ENCODE peak calls at places on chromosomes 5 and 9, in ten cellular contexts. One of them, this sample, is unnamed.
A peak's percentile ranks its signal among the peaks of the same experiment; 100 is the strongest.

GRCh38 chr9:35935755-35936509 is 22.0 kb downstream of the OR2S2 start:
- DNase-seq in left ventricle myocardium inferior: no peak
- DNase-seq in SK-N-SH: no peak
- DNase-seq in neural progenitor cell: no peak
- DNase-seq in mucosa of descending colon: no peak
- DNase-seq in body of pancreas: no peak
- DNase-seq in heart right ventricle: no peak
- DNase-seq in A673: no peak
- DNase-seq in cardiac muscle cell: no peak
- DNase-seq in lung: no peak
- DNase-seq in this sample: no peak

GRCh38 chr5:90866915-90867715 is 308.5 kb downstream of the ADGRV1 start:
- DNase-seq in left ventricle myocardium inferior: no peak
- DNase-seq in SK-N-SH: no peak
- DNase-seq in neural progenitor cell: no peak
- DNase-seq in mucosa of descending colon: no peak
- DNase-seq in body of pancreas: no peak
- DNase-seq in heart right ventricle: no peak
- DNase-seq in A673: no peak
- DNase-seq in cardiac muscle cell: no peak
- DNase-seq in lung: no peak
- DNase-seq in this sample: no peak

GRCh38 chr9:134591573-134591981 is 50.0 kb upstream of the COL5A1 start:
- DNase-seq in left ventricle myocardium inferior: no peak
- DNase-seq in SK-N-SH: peak; percentile 59
- DNase-seq in neural progenitor cell: no peak
- DNase-seq in mucosa of descending colon: no peak
- DNase-seq in body of pancreas: no peak
- DNase-seq in heart right ventricle: no peak
- DNase-seq in A673: no peak
- DNase-seq in cardiac muscle cell: no peak
- DNase-seq in lung: no peak
- DNase-seq in this sample: no peak

GRCh38 chr5:137583129-137583528 is 84.0 kb upstream of the SPOCK1 start:
- DNase-seq in left ventricle myocardium inferior: no peak
- DNase-seq in SK-N-SH: no peak
- DNase-seq in neural progenitor cell: no peak
- DNase-seq in mucosa of descending colon: no peak
- DNase-seq in body of pancreas: no peak
- DNase-seq in heart right ventricle: no peak
- DNase-seq in A673: no peak
- DNase-seq in cardiac muscle cell: no peak
- DNase-seq in lung: no peak
- DNase-seq in this sample: no peak

GRCh38 chr9:91530829-91531228 is 107.2 kb upstream of the NFIL3 start:
- DNase-seq in left ventricle myocardium inferior: no peak
- DNase-seq in SK-N-SH: no peak
- DNase-seq in neural progenitor cell: no peak
- DNase-seq in mucosa of descending colon: no peak
- DNase-seq in body of pancreas: no peak
- DNase-seq in heart right ventricle: no peak
- DNase-seq in A673: no peak
- DNase-seq in cardiac muscle cell: no peak
- DNase-seq in lung: no peak
- DNase-seq in this sample: no peak

GRCh38 chr5:52964138-52964537 is 25.0 kb upstream of the ITGA2 start:
- DNase-seq in left ventricle myocardium inferior: no peak
- DNase-seq in SK-N-SH: no peak
- DNase-seq in neural progenitor cell: no peak
- DNase-seq in mucosa of descending colon: no peak
- DNase-seq in body of pancreas: no peak
- DNase-seq in heart right ventricle: no peak
- DNase-seq in A673: no peak
- DNase-seq in cardiac muscle cell: no peak
- DNase-seq in lung: no peak
- DNase-seq in this sample: no peak

GRCh38 chr5:56587381-56588124 is 227.8 kb upstream of the MAP3K1 start:
- DNase-seq in left ventricle myocardium inferior: no peak
- DNase-seq in SK-N-SH: no peak
- DNase-seq in neural progenitor cell: no peak
- DNase-seq in mucosa of descending colon: no peak
- DNase-seq in body of pancreas: no peak
- DNase-seq in heart right ventricle: no peak
- DNase-seq in A673: no peak
- DNase-seq in cardiac muscle cell: no peak
- DNase-seq in lung: no peak
- DNase-seq in this sample: no peak

GRCh38 chr5:65418661-65419060 is 63.1 kb downstream of the ADAMTS6 start:
- DNase-seq in left ventricle myocardium inferior: no peak
- DNase-seq in SK-N-SH: no peak
- DNase-seq in neural progenitor cell: no peak
- DNase-seq in mucosa of descending colon: no peak
- DNase-seq in body of pancreas: no peak
- DNase-seq in heart right ventricle: no peak
- DNase-seq in A673: no peak
- DNase-seq in cardiac muscle cell: no peak
- DNase-seq in lung: no peak
- DNase-seq in this sample: no peak

GRCh38 chr5:55062039-55062779 is 38.2 kb downstream of the GZMK start:
- DNase-seq in left ventricle myocardium inferior: no peak
- DNase-seq in SK-N-SH: no peak
- DNase-seq in neural progenitor cell: no peak
- DNase-seq in mucosa of descending colon: peak; percentile 41
- DNase-seq in body of pancreas: peak; percentile 6
- DNase-seq in heart right ventricle: no peak
- DNase-seq in A673: no peak
- DNase-seq in cardiac muscle cell: no peak
- DNase-seq in lung: no peak
- DNase-seq in this sample: no peak

GRCh38 chr5:55066278-55066677 is 36.2 kb upstream of the GZMA start:
- DNase-seq in left ventricle myocardium inferior: no peak
- DNase-seq in SK-N-SH: no peak
- DNase-seq in neural progenitor cell: no peak
- DNase-seq in mucosa of descending colon: no peak
- DNase-seq in body of pancreas: no peak
- DNase-seq in heart right ventricle: no peak
- DNase-seq in A673: no peak
- DNase-seq in cardiac muscle cell: no peak
- DNase-seq in lung: no peak
- DNase-seq in this sample: no peak

GRCh38 chr5:55063220-55063863 is 39.1 kb upstream of the GZMA start:
- DNase-seq in left ventricle myocardium inferior: no peak
- DNase-seq in SK-N-SH: no peak
- DNase-seq in neural progenitor cell: no peak
- DNase-seq in mucosa of descending colon: no peak
- DNase-seq in body of pancreas: no peak
- DNase-seq in heart right ventricle: no peak
- DNase-seq in A673: no peak
- DNase-seq in cardiac muscle cell: no peak
- DNase-seq in lung: no peak
- DNase-seq in this sample: no peak

GRCh38 chr5:55064523-55064922 is 37.9 kb upstream of the GZMA start:
- DNase-seq in left ventricle myocardium inferior: no peak
- DNase-seq in SK-N-SH: no peak
- DNase-seq in neural progenitor cell: no peak
- DNase-seq in mucosa of descending colon: no peak
- DNase-seq in body of pancreas: no peak
- DNase-seq in heart right ventricle: no peak
- DNase-seq in A673: no peak
- DNase-seq in cardiac muscle cell: no peak
- DNase-seq in lung: no peak
- DNase-seq in this sample: no peak

DNA sequence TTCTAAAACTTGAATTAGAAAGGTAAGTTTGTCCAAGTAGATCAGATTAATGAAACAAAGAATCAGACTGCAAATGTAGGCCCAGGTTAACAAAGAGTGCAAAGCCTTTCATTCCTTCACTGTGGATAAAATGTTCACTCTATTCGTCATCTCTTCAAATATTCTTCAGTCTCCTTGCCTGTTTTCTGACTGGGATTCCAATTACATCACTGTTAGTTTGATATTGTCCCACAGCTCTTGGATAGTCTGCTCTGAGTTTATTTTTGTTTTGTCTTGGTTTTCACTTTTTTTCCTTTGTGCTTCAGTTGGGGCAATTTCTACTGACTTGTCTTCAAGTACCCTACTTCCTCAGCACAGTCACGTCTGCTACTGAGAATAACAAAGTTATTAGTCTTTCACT is 38.5 kb upstream of the GZMA start:
- DNase-seq in left ventricle myocardium inferior: no peak
- DNase-seq in SK-N-SH: no peak
- DNase-seq in neural progenitor cell: no peak
- DNase-seq in mucosa of descending colon: no peak
- DNase-seq in body of pancreas: no peak
- DNase-seq in heart right ventricle: no peak
- DNase-seq in A673: no peak
- DNase-seq in cardiac muscle cell: no peak
- DNase-seq in lung: no peak
- DNase-seq in this sample: no peak
- H3K4me1 ChIP-seq in left ventricle myocardium inferior: no peaks in the 10 kb centered on the region
- H3K4me1 ChIP-seq in SK-N-SH: no peaks in the 10 kb centered on the region
- H3K4me1 ChIP-seq in neural progenitor cell: no peaks in the 10 kb centered on the region
- H3K4me1 ChIP-seq in mucosa of descending colon: no peaks in the 10 kb centered on the region
- H3K4me1 ChIP-seq in body of pancreas: no peaks in the 10 kb centered on the region
- H3K4me1 ChIP-seq in heart right ventricle: peaks cover 8% of the 10 kb centered on the region
- H3K4me1 ChIP-seq in A673: no peaks in the 10 kb centered on the region
- H3K4me1 ChIP-seq in cardiac muscle cell: peaks cover 12% of the 10 kb centered on the region
- H3K4me1 ChIP-seq in lung: peaks cover 4% of the 10 kb centered on the region
- H3K4me1 ChIP-seq in this sample: no peaks in the 10 kb centered on the region

GRCh38 chr5:141574122-141574510 is 44.7 kb downstream of the DIAPH1 start:
- DNase-seq in left ventricle myocardium inferior: no peak
- DNase-seq in SK-N-SH: no peak
- DNase-seq in neural progenitor cell: no peak
- DNase-seq in mucosa of descending colon: no peak
- DNase-seq in body of pancreas: no peak
- DNase-seq in heart right ventricle: no peak
- DNase-seq in A673: no peak
- DNase-seq in cardiac muscle cell: no peak
- DNase-seq in lung: no peak
- DNase-seq in this sample: no peak

GRCh38 chr5:141573489-141574121 is 45.2 kb downstream of the DIAPH1 start:
- DNase-seq in left ventricle myocardium inferior: no peak
- DNase-seq in SK-N-SH: no peak
- DNase-seq in neural progenitor cell: no peak
- DNase-seq in mucosa of descending colon: no peak
- DNase-seq in body of pancreas: no peak
- DNase-seq in heart right ventricle: no peak
- DNase-seq in A673: no peak
- DNase-seq in cardiac muscle cell: no peak
- DNase-seq in lung: no peak
- DNase-seq in this sample: no peak

GRCh38 chr5:141565826-141566575 is 52.8 kb downstream of the DIAPH1 start:
- DNase-seq in left ventricle myocardium inferior: no peak
- DNase-seq in SK-N-SH: no peak
- DNase-seq in neural progenitor cell: no peak
- DNase-seq in mucosa of descending colon: no peak
- DNase-seq in body of pancreas: no peak
- DNase-seq in heart right ventricle: no peak
- DNase-seq in A673: no peak
- DNase-seq in cardiac muscle cell: no peak
- DNase-seq in lung: no peak
- DNase-seq in this sample: no peak

GRCh38 chr5:141567513-141568117 is 51.2 kb downstream of the DIAPH1 start:
- DNase-seq in left ventricle myocardium inferior: no peak
- DNase-seq in SK-N-SH: peak; percentile 47
- DNase-seq in neural progenitor cell: peak; percentile 39
- DNase-seq in mucosa of descending colon: no peak
- DNase-seq in body of pancreas: no peak
- DNase-seq in heart right ventricle: no peak
- DNase-seq in A673: peak; percentile 52
- DNase-seq in cardiac muscle cell: peak; percentile 29
- DNase-seq in lung: no peak
- DNase-seq in this sample: no peak

DNA sequence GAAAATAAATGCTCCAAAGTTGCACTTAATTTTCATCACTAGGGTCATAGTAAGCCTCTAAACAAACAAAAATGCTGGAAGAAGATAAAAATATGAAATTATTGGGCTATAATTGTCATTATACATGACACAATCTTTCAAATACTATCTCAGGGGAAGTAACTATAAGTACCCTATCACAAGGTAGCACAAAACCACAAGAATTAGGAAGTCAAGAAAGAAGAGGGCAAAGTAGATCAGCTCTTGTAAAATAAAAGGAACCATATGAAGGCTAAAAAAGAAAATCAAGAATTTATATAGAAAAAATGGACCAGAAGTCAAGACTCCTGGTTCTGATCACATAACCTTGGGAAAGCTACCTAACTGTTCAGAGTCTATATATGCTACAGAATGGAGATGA is 48.1 kb downstream of the DIAPH1 start:
- DNase-seq in left ventricle myocardium inferior: no peak
- DNase-seq in SK-N-SH: no peak
- DNase-seq in neural progenitor cell: no peak
- DNase-seq in mucosa of descending colon: no peak
- DNase-seq in body of pancreas: no peak
- DNase-seq in heart right ventricle: no peak
- DNase-seq in A673: no peak
- DNase-seq in cardiac muscle cell: no peak
- DNase-seq in lung: no peak
- DNase-seq in this sample: no peak
- H3K36me3 ChIP-seq in left ventricle myocardium inferior: peaks cover 79% of the 10 kb centered on the region
- H3K36me3 ChIP-seq in SK-N-SH: peaks cover 44% of the 10 kb centered on the region
- H3K36me3 ChIP-seq in neural progenitor cell: peaks cover 8% of the 10 kb centered on the region
- H3K36me3 ChIP-seq in mucosa of descending colon: peaks cover 7% of the 10 kb centered on the region
- H3K36me3 ChIP-seq in body of pancreas: peaks cover 44% of the 10 kb centered on the region
- H3K36me3 ChIP-seq in heart right ventricle: peaks cover 38% of the 10 kb centered on the region
- H3K36me3 ChIP-seq in A673: peaks cover 50% of the 10 kb centered on the region
- H3K36me3 ChIP-seq in cardiac muscle cell: peaks cover 12% of the 10 kb centered on the region
- H3K36me3 ChIP-seq in lung: peaks cover 22% of the 10 kb centered on the region
- H3K36me3 ChIP-seq in this sample: peaks cover 59% of the 10 kb centered on the region

DNA sequence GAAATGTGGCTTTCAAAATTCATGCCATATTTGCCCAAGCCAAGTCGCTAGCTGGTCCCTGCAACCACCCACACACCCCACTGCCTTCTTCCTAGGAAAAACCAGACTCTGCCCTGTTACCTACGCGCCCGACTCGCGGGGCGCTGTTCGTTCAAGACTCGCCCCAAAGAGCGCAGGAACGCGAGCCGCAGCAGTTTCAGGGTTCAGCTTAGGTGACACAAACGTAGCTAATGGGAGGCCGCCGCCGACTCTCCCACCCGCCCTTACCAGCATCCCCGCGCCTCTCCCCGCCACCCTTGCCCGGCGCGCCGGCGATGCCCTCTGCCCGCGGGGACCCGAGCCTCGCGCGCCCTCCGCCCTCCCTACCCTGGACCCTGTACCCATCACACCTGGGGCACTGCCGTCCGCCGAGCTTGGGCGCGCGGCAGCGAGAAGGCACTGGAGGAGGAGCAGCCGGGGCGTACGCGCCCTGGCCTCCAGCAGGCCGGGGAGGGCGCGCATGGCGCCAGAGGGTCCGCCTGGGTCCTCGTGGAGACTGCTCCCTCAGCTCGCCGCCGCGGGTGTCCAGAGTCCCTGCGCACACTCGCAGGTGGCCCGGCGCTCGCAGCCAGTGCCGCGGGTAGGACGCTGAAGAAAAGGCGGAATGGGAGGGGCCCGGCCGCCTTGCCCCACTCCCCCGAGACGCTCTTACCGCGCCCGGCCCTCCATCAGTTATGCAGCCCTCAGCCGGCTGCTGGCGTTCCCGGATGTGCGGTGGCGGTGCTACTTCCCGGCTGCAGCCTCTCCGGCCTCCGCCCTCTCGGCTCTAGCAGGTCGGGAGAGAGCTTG is at the start of gene EMB:
- DNase-seq in left ventricle myocardium inferior: peak; percentile 68
- DNase-seq in SK-N-SH: peak; percentile 77
- DNase-seq in neural progenitor cell: peak; percentile 79
- DNase-seq in mucosa of descending colon: peak; percentile 78
- DNase-seq in body of pancreas: peak; percentile 53
- DNase-seq in heart right ventricle: peak; percentile 31
- DNase-seq in A673: peak; percentile 71
- DNase-seq in cardiac muscle cell: peak; percentile 65
- DNase-seq in lung: peak; percentile 69
- DNase-seq in this sample: peak; percentile 8
- TF ChIP-seq CTCF in left ventricle myocardium inferior: peak; percentile 20
- TF ChIP-seq CTCF in SK-N-SH: peak; percentile 41
- TF ChIP-seq CTCF in neural progenitor cell: peak; percentile 51
- TF ChIP-seq CTCF in mucosa of descending colon: no peak
- TF ChIP-seq CTCF in body of pancreas: no peak
- TF ChIP-seq CTCF in heart right ventricle: no peak
- TF ChIP-seq CTCF in A673: peak; percentile 49
- TF ChIP-seq CTCF in cardiac muscle cell: no peak
- TF ChIP-seq CTCF in lung: no peak
- TF ChIP-seq CTCF in this sample: no peak

DNA sequence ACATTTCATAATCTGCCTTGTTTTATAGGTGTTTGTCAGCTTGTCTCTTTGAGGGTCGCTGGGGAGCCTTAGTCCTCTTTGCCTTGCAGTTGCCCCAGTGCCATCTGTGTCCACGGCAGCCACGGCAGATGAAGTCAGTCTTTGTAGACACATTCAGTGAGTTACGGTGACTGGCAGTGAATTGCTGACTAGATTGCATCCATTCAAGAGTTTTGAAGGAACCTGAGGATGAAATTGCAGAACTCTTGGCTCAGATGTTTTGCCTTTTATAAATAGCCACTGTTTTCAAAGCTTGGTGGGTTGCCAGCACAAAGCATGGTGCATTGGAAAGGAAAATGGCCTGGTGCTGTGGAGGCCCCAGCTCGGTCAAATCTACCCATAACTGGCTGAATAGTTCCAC is 125.6 kb downstream of the TRIO start:
- DNase-seq in left ventricle myocardium inferior: no peak
- DNase-seq in SK-N-SH: no peak
- DNase-seq in neural progenitor cell: no peak
- DNase-seq in mucosa of descending colon: no peak
- DNase-seq in body of pancreas: no peak
- DNase-seq in heart right ventricle: peak; percentile 68
- DNase-seq in A673: no peak
- DNase-seq in cardiac muscle cell: no peak
- DNase-seq in lung: no peak
- DNase-seq in this sample: no peak
- H3K4me1 ChIP-seq in left ventricle myocardium inferior: peaks cover 86% of the 10 kb centered on the region
- H3K4me1 ChIP-seq in SK-N-SH: peaks cover 50% of the 10 kb centered on the region
- H3K4me1 ChIP-seq in neural progenitor cell: peaks cover 39% of the 10 kb centered on the region
- H3K4me1 ChIP-seq in mucosa of descending colon: peaks cover 24% of the 10 kb centered on the region
- H3K4me1 ChIP-seq in body of pancreas: peaks cover 26% of the 10 kb centered on the region
- H3K4me1 ChIP-seq in heart right ventricle: peaks cover 66% of the 10 kb centered on the region
- H3K4me1 ChIP-seq in A673: peaks cover 82% of the 10 kb centered on the region
- H3K4me1 ChIP-seq in cardiac muscle cell: peaks cover 78% of the 10 kb centered on the region
- H3K4me1 ChIP-seq in lung: peaks cover 33% of the 10 kb centered on the region
- H3K4me1 ChIP-seq in this sample: peaks cover 50% of the 10 kb centered on the region